ENCODE peak calls at places on chromosome 22, in seven cellular contexts. One of them, this sample, is unnamed.

GRCh38 chr22:39966522-39966921 is 6.3 kb downstream of the TMA7B start:
- DNase-seq in RWPE1: no peak
- DNase-seq in fibroblast of pulmonary artery: no peak
- DNase-seq in progenitor cell of endocrine pancreas: no peak
- DNase-seq in BE2C: no peak
- DNase-seq in AG09309: no peak
- DNase-seq in lower lobe of right lung: no peak
- DNase-seq in this sample: no peak

GRCh38 chr22:28582806-28583205 is 96.8 kb downstream of the TTC28 start:
- DNase-seq in RWPE1: no peak
- DNase-seq in fibroblast of pulmonary artery: peak; percentile 75
- DNase-seq in progenitor cell of endocrine pancreas: no peak
- DNase-seq in BE2C: no peak
- DNase-seq in AG09309: peak; percentile 80
- DNase-seq in lower lobe of right lung: no peak
- DNase-seq in this sample: no peak

GRCh38 chr22:20175597-20175900 is 24.7 kb upstream of the CCDC188 start:
- DNase-seq in RWPE1: no peak
- DNase-seq in fibroblast of pulmonary artery: no peak
- DNase-seq in progenitor cell of endocrine pancreas: no peak
- DNase-seq in BE2C: no peak
- DNase-seq in AG09309: peak; percentile 7
- DNase-seq in lower lobe of right lung: no peak
- DNase-seq in this sample: no peak

GRCh38 chr22:19223617-19224016 is 45.1 kb upstream of the SLC25A1 start:
- DNase-seq in RWPE1: no peak
- DNase-seq in fibroblast of pulmonary artery: no peak
- DNase-seq in progenitor cell of endocrine pancreas: no peak
- DNase-seq in BE2C: no peak
- DNase-seq in AG09309: no peak
- DNase-seq in lower lobe of right lung: no peak
- DNase-seq in this sample: no peak

GRCh38 chr22:21712751-21713427 is 22.7 kb downstream of the YPEL1 start:
- DNase-seq in RWPE1: peak; percentile 59
- DNase-seq in fibroblast of pulmonary artery: peak; percentile 86
- DNase-seq in progenitor cell of endocrine pancreas: no peak
- DNase-seq in BE2C: peak; percentile 79
- DNase-seq in AG09309: peak; percentile 32
- DNase-seq in lower lobe of right lung: peak; percentile 63
- DNase-seq in this sample: no peak

GRCh38 chr22:36405671-36406070 is 17.9 kb upstream of the MYH9 start:
- DNase-seq in RWPE1: no peak
- DNase-seq in fibroblast of pulmonary artery: peak; percentile 61
- DNase-seq in progenitor cell of endocrine pancreas: no peak
- DNase-seq in BE2C: no peak
- DNase-seq in AG09309: no peak
- DNase-seq in lower lobe of right lung: peak; percentile 80
- DNase-seq in this sample: no peak

GRCh38 chr22:37189011-37189466 is 992 bp upstream of the C1QTNF6 start:
- DNase-seq in RWPE1: no peak
- DNase-seq in fibroblast of pulmonary artery: peak; percentile 75
- DNase-seq in progenitor cell of endocrine pancreas: no peak
- DNase-seq in BE2C: no peak
- DNase-seq in AG09309: no peak
- DNase-seq in lower lobe of right lung: no peak
- DNase-seq in this sample: no peak

GRCh38 chr22:21865041-21865440 is 2.4 kb downstream of the MAPK1 start:
- DNase-seq in RWPE1: no peak
- DNase-seq in fibroblast of pulmonary artery: peak; percentile 83
- DNase-seq in progenitor cell of endocrine pancreas: no peak
- DNase-seq in BE2C: peak; percentile 43
- DNase-seq in AG09309: peak; percentile 71
- DNase-seq in lower lobe of right lung: no peak
- DNase-seq in this sample: peak; percentile 42

GRCh38 chr22:48758905-48759875 is 1068.5 kb downstream of the BRD1 start:
- DNase-seq in RWPE1: no peak
- DNase-seq in fibroblast of pulmonary artery: no peak
- DNase-seq in progenitor cell of endocrine pancreas: peak; percentile 8
- DNase-seq in BE2C: no peak
- DNase-seq in AG09309: no peak
- DNase-seq in lower lobe of right lung: peak; percentile 23
- DNase-seq in this sample: peak; percentile 11

GRCh38 chr22:44202261-44202789 is 21.6 kb downstream of the PARVG start:
- DNase-seq in RWPE1: no peak
- DNase-seq in fibroblast of pulmonary artery: peak; percentile 61
- DNase-seq in progenitor cell of endocrine pancreas: no peak
- DNase-seq in BE2C: no peak
- DNase-seq in AG09309: peak; percentile 67
- DNase-seq in lower lobe of right lung: no peak
- DNase-seq in this sample: no peak

GRCh38 chr22:37241351-37242142 is 2.5 kb downstream of the RAC2 start:
- DNase-seq in RWPE1: no peak
- DNase-seq in fibroblast of pulmonary artery: no peak
- DNase-seq in progenitor cell of endocrine pancreas: no peak
- DNase-seq in BE2C: no peak
- DNase-seq in AG09309: no peak
- DNase-seq in lower lobe of right lung: peak; percentile 60
- DNase-seq in this sample: no peak

GRCh38 chr22:20146777-20147176 is 4.1 kb downstream of the CCDC188 start:
- DNase-seq in RWPE1: no peak
- DNase-seq in fibroblast of pulmonary artery: no peak
- DNase-seq in progenitor cell of endocrine pancreas: no peak
- DNase-seq in BE2C: no peak
- DNase-seq in AG09309: no peak
- DNase-seq in lower lobe of right lung: no peak
- DNase-seq in this sample: no peak

GRCh38 chr22:28560005-28560742 is 119.5 kb downstream of the TTC28 start:
- DNase-seq in RWPE1: peak; percentile 38
- DNase-seq in fibroblast of pulmonary artery: peak; percentile 78
- DNase-seq in progenitor cell of endocrine pancreas: no peak
- DNase-seq in BE2C: no peak
- DNase-seq in AG09309: peak; percentile 14
- DNase-seq in lower lobe of right lung: no peak
- DNase-seq in this sample: no peak

GRCh38 chr22:38419121-38419863 is 35.7 kb downstream of the KCNJ4 start:
- DNase-seq in RWPE1: no peak
- DNase-seq in fibroblast of pulmonary artery: no peak
- DNase-seq in progenitor cell of endocrine pancreas: no peak
- DNase-seq in BE2C: no peak
- DNase-seq in AG09309: no peak
- DNase-seq in lower lobe of right lung: no peak
- DNase-seq in this sample: no peak

GRCh38 chr22:27224485-27225364 is 567.3 kb downstream of the MIAT start:
- DNase-seq in RWPE1: no peak
- DNase-seq in fibroblast of pulmonary artery: peak; percentile 84
- DNase-seq in progenitor cell of endocrine pancreas: no peak
- DNase-seq in BE2C: peak; percentile 25
- DNase-seq in AG09309: peak; percentile 46
- DNase-seq in lower lobe of right lung: no peak
- DNase-seq in this sample: no peak

GRCh38 chr22:25760294-25760693 is 18.3 kb downstream of the MYO18B start:
- DNase-seq in RWPE1: no peak
- DNase-seq in fibroblast of pulmonary artery: no peak
- DNase-seq in progenitor cell of endocrine pancreas: no peak
- DNase-seq in BE2C: no peak
- DNase-seq in AG09309: no peak
- DNase-seq in lower lobe of right lung: no peak
- DNase-seq in this sample: no peak

GRCh38 chr22:23065495-23066122 is 4.7 kb upstream of the GNAZ start:
- DNase-seq in RWPE1: no peak
- DNase-seq in fibroblast of pulmonary artery: no peak
- DNase-seq in progenitor cell of endocrine pancreas: no peak
- DNase-seq in BE2C: no peak
- DNase-seq in AG09309: no peak
- DNase-seq in lower lobe of right lung: peak; percentile 30
- DNase-seq in this sample: no peak

GRCh38 chr22:22197993-22198402 is 46.6 kb upstream of the VPREB1 start:
- DNase-seq in RWPE1: no peak
- DNase-seq in fibroblast of pulmonary artery: no peak
- DNase-seq in progenitor cell of endocrine pancreas: no peak
- DNase-seq in BE2C: no peak
- DNase-seq in AG09309: no peak
- DNase-seq in lower lobe of right lung: no peak
- DNase-seq in this sample: no peak

GRCh38 chr22:45312415-45312814 is 2.7 kb downstream of the FAM118A start:
- DNase-seq in RWPE1: no peak
- DNase-seq in fibroblast of pulmonary artery: no peak
- DNase-seq in progenitor cell of endocrine pancreas: no peak
- DNase-seq in BE2C: no peak
- DNase-seq in AG09309: no peak
- DNase-seq in lower lobe of right lung: no peak
- DNase-seq in this sample: no peak

GRCh38 chr22:37043828-37044538 is 7.6 kb upstream of the KCTD17 start:
- DNase-seq in RWPE1: no peak
- DNase-seq in fibroblast of pulmonary artery: peak; percentile 63
- DNase-seq in progenitor cell of endocrine pancreas: peak; percentile 62
- DNase-seq in BE2C: peak; percentile 84
- DNase-seq in AG09309: no peak
- DNase-seq in lower lobe of right lung: peak; percentile 88
- DNase-seq in this sample: peak; percentile 31

GRCh38 chr22:38406617-38407016 is 48.4 kb downstream of the KCNJ4 start:
- DNase-seq in RWPE1: no peak
- DNase-seq in fibroblast of pulmonary artery: peak; percentile 35
- DNase-seq in progenitor cell of endocrine pancreas: no peak
- DNase-seq in BE2C: no peak
- DNase-seq in AG09309: no peak
- DNase-seq in lower lobe of right lung: no peak
- DNase-seq in this sample: no peak

GRCh38 chr22:45083659-45084305 is 74.0 kb upstream of the PHF21B start:
- DNase-seq in RWPE1: peak; percentile 21
- DNase-seq in fibroblast of pulmonary artery: peak; percentile 34
- DNase-seq in progenitor cell of endocrine pancreas: no peak
- DNase-seq in BE2C: no peak
- DNase-seq in AG09309: peak; percentile 48
- DNase-seq in lower lobe of right lung: no peak
- DNase-seq in this sample: no peak

GRCh38 chr22:19120829-19121630 is 1.2 kb downstream of the DGCR2 start:
- DNase-seq in RWPE1: peak; percentile 74
- DNase-seq in fibroblast of pulmonary artery: peak; percentile 32
- DNase-seq in progenitor cell of endocrine pancreas: peak; percentile 33
- DNase-seq in BE2C: no peak
- DNase-seq in AG09309: no peak
- DNase-seq in lower lobe of right lung: peak; percentile 76
- DNase-seq in this sample: no peak

GRCh38 chr22:33919591-33920501 is at the start of gene LARGE1:
- DNase-seq in RWPE1: no peak
- DNase-seq in fibroblast of pulmonary artery: peak; percentile 31
- DNase-seq in progenitor cell of endocrine pancreas: peak; percentile 38
- DNase-seq in BE2C: peak; percentile 39
- DNase-seq in AG09309: no peak
- DNase-seq in lower lobe of right lung: peak; percentile 64
- DNase-seq in this sample: no peak

GRCh38 chr22:36546092-36546804 is 17.3 kb upstream of the EIF3D start:
- DNase-seq in RWPE1: peak; percentile 51
- DNase-seq in fibroblast of pulmonary artery: peak; percentile 69
- DNase-seq in progenitor cell of endocrine pancreas: peak; percentile 27
- DNase-seq in BE2C: peak; percentile 78
- DNase-seq in AG09309: no peak
- DNase-seq in lower lobe of right lung: no peak
- DNase-seq in this sample: no peak

GRCh38 chr22:47000256-47000655 is 237.8 kb downstream of the TBC1D22A start:
- DNase-seq in RWPE1: no peak
- DNase-seq in fibroblast of pulmonary artery: no peak
- DNase-seq in progenitor cell of endocrine pancreas: no peak
- DNase-seq in BE2C: no peak
- DNase-seq in AG09309: no peak
- DNase-seq in lower lobe of right lung: no peak
- DNase-seq in this sample: no peak

GRCh38 chr22:47112566-47112965 is 350.1 kb downstream of the TBC1D22A start:
- DNase-seq in RWPE1: no peak
- DNase-seq in fibroblast of pulmonary artery: no peak
- DNase-seq in progenitor cell of endocrine pancreas: no peak
- DNase-seq in BE2C: no peak
- DNase-seq in AG09309: no peak
- DNase-seq in lower lobe of right lung: no peak
- DNase-seq in this sample: no peak

DNA sequence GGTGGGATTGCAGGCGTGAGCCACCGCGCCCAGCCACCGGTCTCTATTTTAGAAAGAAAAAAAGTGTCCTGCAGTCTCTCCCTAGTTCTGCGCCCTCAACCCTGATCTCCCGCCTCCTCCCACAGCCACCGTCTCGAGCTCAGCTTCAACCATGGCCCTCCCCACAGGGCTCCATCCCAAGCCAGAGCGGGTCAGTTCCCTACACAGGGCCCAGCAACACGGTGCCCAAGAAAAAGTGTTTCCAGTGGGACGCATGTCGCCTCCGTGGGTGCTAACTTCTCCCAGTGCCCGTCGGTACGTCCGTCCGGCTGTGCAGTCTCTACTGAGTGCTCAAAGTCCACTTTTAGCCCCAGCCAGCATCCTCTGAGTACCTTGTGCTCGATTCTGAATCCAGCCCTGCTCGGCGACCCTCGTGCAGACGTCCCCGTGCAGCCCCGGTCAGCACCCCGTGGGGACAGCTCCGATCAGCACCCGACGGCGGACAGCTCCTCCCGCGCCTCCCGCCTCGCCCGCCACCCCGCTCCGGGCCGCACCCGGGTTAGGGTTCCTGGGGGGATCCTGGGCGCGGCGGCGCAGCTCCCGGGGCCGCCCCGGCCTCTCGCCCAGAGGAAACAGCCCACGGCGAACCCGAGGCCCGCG is 658 bp upstream of the MAPK8IP2 start:
- DNase-seq in RWPE1: peak; percentile 56
- DNase-seq in fibroblast of pulmonary artery: peak; percentile 35
- DNase-seq in progenitor cell of endocrine pancreas: peak; percentile 80
- DNase-seq in BE2C: peak; percentile 44
- DNase-seq in AG09309: no peak
- DNase-seq in lower lobe of right lung: no peak
- DNase-seq in this sample: no peak
- TF ChIP-seq CTCF in RWPE1: no peak
- TF ChIP-seq CTCF in fibroblast of pulmonary artery: no peak
- TF ChIP-seq CTCF in progenitor cell of endocrine pancreas: no peak
- TF ChIP-seq CTCF in BE2C: no peak
- TF ChIP-seq CTCF in AG09309: no peak
- TF ChIP-seq CTCF in lower lobe of right lung: no peak
- TF ChIP-seq CTCF in this sample: no peak

GRCh38 chr22:17266261-17266971 is 47.2 kb upstream of the ADA2 start:
- DNase-seq in RWPE1: no peak
- DNase-seq in fibroblast of pulmonary artery: no peak
- DNase-seq in progenitor cell of endocrine pancreas: no peak
- DNase-seq in BE2C: peak; percentile 21
- DNase-seq in AG09309: no peak
- DNase-seq in lower lobe of right lung: no peak
- DNase-seq in this sample: no peak
- TF ChIP-seq CTCF in RWPE1: no peak
- TF ChIP-seq CTCF in fibroblast of pulmonary artery: no peak
- TF ChIP-seq CTCF in progenitor cell of endocrine pancreas: no peak
- TF ChIP-seq CTCF in BE2C: no peak
- TF ChIP-seq CTCF in AG09309: no peak
- TF ChIP-seq CTCF in lower lobe of right lung: no peak
- TF ChIP-seq CTCF in this sample: no peak

GRCh38 chr22:24593810-24594568 is 1.1 kb upstream of the LRRC75B start:
- DNase-seq in RWPE1: no peak
- DNase-seq in fibroblast of pulmonary artery: no peak
- DNase-seq in progenitor cell of endocrine pancreas: no peak
- DNase-seq in BE2C: no peak
- DNase-seq in AG09309: no peak
- DNase-seq in lower lobe of right lung: no peak
- DNase-seq in this sample: no peak
- TF ChIP-seq CTCF in RWPE1: no peak
- TF ChIP-seq CTCF in fibroblast of pulmonary artery: no peak
- TF ChIP-seq CTCF in progenitor cell of endocrine pancreas: no peak
- TF ChIP-seq CTCF in BE2C: no peak
- TF ChIP-seq CTCF in AG09309: no peak
- TF ChIP-seq CTCF in lower lobe of right lung: no peak
- TF ChIP-seq CTCF in this sample: no peak

GRCh38 chr22:41501209-41501608 is 32.3 kb downstream of the ACO2 start:
- DNase-seq in RWPE1: no peak
- DNase-seq in fibroblast of pulmonary artery: no peak
- DNase-seq in progenitor cell of endocrine pancreas: no peak
- DNase-seq in BE2C: peak; percentile 37
- DNase-seq in AG09309: no peak
- DNase-seq in lower lobe of right lung: no peak
- DNase-seq in this sample: no peak
- TF ChIP-seq CTCF in RWPE1: no peak
- TF ChIP-seq CTCF in fibroblast of pulmonary artery: peak; percentile 17
- TF ChIP-seq CTCF in progenitor cell of endocrine pancreas: no peak
- TF ChIP-seq CTCF in BE2C: peak; percentile 50
- TF ChIP-seq CTCF in AG09309: no peak
- TF ChIP-seq CTCF in lower lobe of right lung: no peak
- TF ChIP-seq CTCF in this sample: no peak

This sample was measured in omental fat pad.